ENCODE peak calls at places on chromosomes 2 and 18, in eight cellular contexts. U is EL; R is naive thymus-derived CD8-positive, alpha-beta T cell; Y is fibroblast of the aortic adventitia; L is Daoy; H is NCI-H345; F is head of caudate nucleus; G is naive B cell. O is an unnamed sample.
A peak's percentile ranks its signal among the peaks of the same experiment; 100 is the strongest.

GRCh38 chr2:30690126-30690561 is 117.1 kb downstream of the CAPN13 start:
- DNase-seq in U (no peak), R (no peak), Y (no peak), L (no peak), H (no peak), F (no peak), G (no peak), O (no peak)

GRCh38 chr2:97645112-97645699 is 656 bp upstream of the COX5B start:
- DNase-seq in U (peak; percentile 13), R (no peak), Y (no peak), L (peak; percentile 22), H (no peak), F (no peak), G (no peak), O (peak; percentile 20)

GRCh38 chr2:216920150-216920846 is 60.4 kb upstream of the TNP1 start:
- DNase-seq in U (no peak), R (no peak), Y (no peak), L (no peak), H (no peak), F (no peak), G (no peak), O (no peak)

GRCh38 chr2:186484062-186484735 is 1.9 kb upstream of the ZC3H15 start:
- DNase-seq in U (no peak), R (no peak), Y (no peak), L (no peak), H (no peak), F (no peak), G (no peak), O (no peak)

GRCh38 chr2:117411983-117412382 is 402.5 kb upstream of the DDX18 start:
- DNase-seq in U (no peak), R (no peak), Y (no peak), L (no peak), H (no peak), F (no peak), G (no peak), O (no peak)

GRCh38 chr2:27715318-27716165 is 51.9 kb downstream of the SLC4A1AP start:
- DNase-seq in U (peak; percentile 63), R (no peak), Y (peak; percentile 59), L (no peak), H (peak; percentile 44), F (peak; percentile 52), G (peak; percentile 33), O (peak; percentile 59)

GRCh38 chr2:139216435-139216834 is 436.2 kb upstream of the NXPH2 start:
- DNase-seq in U (no peak), R (no peak), Y (no peak), L (no peak), H (no peak), F (no peak), G (no peak), O (no peak)

GRCh38 chr2:27807476-27807875 is 36.0 kb downstream of the MRPL33 start:
- DNase-seq in U (peak; percentile 51), R (no peak), Y (peak; percentile 51), L (peak; percentile 54), H (peak; percentile 9), F (no peak), G (no peak), O (peak; percentile 70)

GRCh38 chr2:223090081-223090480 is 38.1 kb downstream of the KCNE4 start:
- DNase-seq in U (no peak), R (no peak), Y (no peak), L (no peak), H (no peak), F (no peak), G (no peak), O (no peak)

GRCh38 chr18:79399275-79400081 is 3.7 kb downstream of the NFATC1 start:
- DNase-seq in U (no peak), R (no peak), Y (no peak), L (no peak), H (no peak), F (no peak), G (peak; percentile 48), O (no peak)

GRCh38 chr18:13447621-13448020 is 229.1 kb downstream of the LDLRAD4 start:
- DNase-seq in U (peak; percentile 10), R (no peak), Y (peak; percentile 70), L (peak; percentile 83), H (peak; percentile 70), F (no peak), G (no peak), O (peak; percentile 34)

GRCh38 chr18:4836146-4836545 is 360.9 kb downstream of the AKAIN1 start:
- DNase-seq in U (no peak), R (no peak), Y (no peak), L (no peak), H (no peak), F (no peak), G (no peak), O (no peak)

GRCh38 chr2:182615036-182615435 is 101.0 kb upstream of the DNAJC10 start:
- DNase-seq in U (peak; percentile 17), R (no peak), Y (no peak), L (no peak), H (no peak), F (no peak), G (no peak), O (no peak)

GRCh38 chr2:22901471-22901870 is 483.5 kb upstream of the KLHL29 start:
- DNase-seq in U (no peak), R (no peak), Y (no peak), L (no peak), H (no peak), F (no peak), G (no peak), O (no peak)

GRCh38 chr2:28348149-28348567 is 44.5 kb upstream of the FOSL2 start:
- DNase-seq in U (no peak), R (peak; percentile 71), Y (no peak), L (no peak), H (no peak), F (no peak), G (no peak), O (no peak)

GRCh38 chr2:49262815-49263560 is 108.7 kb upstream of the FSHR start:
- DNase-seq in U (no peak), R (no peak), Y (no peak), L (no peak), H (no peak), F (no peak), G (no peak), O (no peak)

GRCh38 chr18:42072407-42072806 is 117.4 kb downstream of the PIK3C3 start:
- DNase-seq in U (no peak), R (no peak), Y (no peak), L (no peak), H (no peak), F (no peak), G (no peak), O (peak; percentile 14)

GRCh38 chr2:12715878-12716249 is 872 bp upstream of the TRIB2 start:
- DNase-seq in U (peak; percentile 61), R (peak; percentile 88), Y (peak; percentile 74), L (peak; percentile 82), H (peak; percentile 80), F (peak; percentile 66), G (peak; percentile 71), O (peak; percentile 89)

GRCh38 chr2:228532233-228532632 is 350.7 kb upstream of the SPHKAP start:
- DNase-seq in U (no peak), R (no peak), Y (no peak), L (no peak), H (no peak), F (no peak), G (no peak), O (no peak)

GRCh38 chr2:57373530-57373929 is 673.1 kb upstream of the VRK2 start:
- DNase-seq in U (peak; percentile 94), R (no peak), Y (peak; percentile 66), L (peak; percentile 55), H (no peak), F (no peak), G (no peak), O (peak; percentile 93)

GRCh38 chr2:168851674-168852320 is 38.4 kb downstream of the SPC25 start:
- DNase-seq in U (peak; percentile 78), R (no peak), Y (peak; percentile 65), L (peak; percentile 80), H (no peak), F (no peak), G (no peak), O (peak; percentile 80)

GRCh38 chr2:199503148-199503547 is 45.4 kb upstream of the SATB2 start:
- DNase-seq in U (no peak), R (no peak), Y (no peak), L (no peak), H (no peak), F (no peak), G (no peak), O (no peak)

GRCh38 chr18:44702594-44702993 is 21.9 kb downstream of the SETBP1 start:
- DNase-seq in U (no peak), R (no peak), Y (no peak), L (no peak), H (no peak), F (no peak), G (no peak), O (no peak)

O was measured in cardiac fibroblast.